ENCODE peak calls at places on chromosomes 1 and 21, in six cellular contexts. U is kidney, Z is psoas muscle, L is H1, P is K562, O is transverse colon. V is an unnamed sample.

GRCh38 chr1:158180741-158181576 is at the start of gene CD1D:
- DNase-seq in U (peak), Z (peak), L (peak), P (no peak), O (peak), V (no peak)

GRCh38 chr1:227950735-227951224 is 3.0 kb upstream of the WNT9A start:
- DNase-seq in U (no peak), Z (no peak), L (no peak), P (no peak), O (no peak), V (no peak)

GRCh38 chr1:207088731-207089626 is at the start of gene C4BPB:
- DNase-seq in U (no peak), Z (no peak), L (no peak), P (no peak), O (peak), V (peak)

GRCh38 chr1:48596036-48596435 is 124.0 kb upstream of the SPATA6 start:
- DNase-seq in U (no peak), Z (no peak), L (no peak), P (no peak), O (no peak), V (no peak)

GRCh38 chr1:3139451-3139852 is 70.4 kb downstream of the PRDM16 start:
- DNase-seq in U (no peak), Z (no peak), L (no peak), P (no peak), O (no peak), V (no peak)

GRCh38 chr1:25486602-25487001 is 55.9 kb downstream of the MACO1 start:
- DNase-seq in U (no peak), Z (no peak), L (no peak), P (no peak), O (no peak), V (no peak)

GRCh38 chr1:185565314-185565713 is 168.9 kb upstream of the HMCN1 start:
- DNase-seq in U (no peak), Z (no peak), L (no peak), P (no peak), O (no peak), V (no peak)

GRCh38 chr1:47761201-47761930 is 235.8 kb downstream of the TRABD2B start:
- DNase-seq in U (peak), Z (no peak), L (no peak), P (no peak), O (no peak), V (no peak)

GRCh38 chr1:240998024-240998423 is 359.0 kb downstream of the RGS7 start:
- DNase-seq in U (no peak), Z (no peak), L (no peak), P (no peak), O (no peak), V (no peak)

GRCh38 chr1:153565529-153566374 is at the start of gene S100A2:
- DNase-seq in U (peak), Z (peak), L (no peak), P (no peak), O (peak), V (no peak)

GRCh38 chr1:227234998-227235405 is 83.3 kb downstream of the CDC42BPA start:
- DNase-seq in U (no peak), Z (no peak), L (no peak), P (peak), O (no peak), V (peak)

GRCh38 chr1:236887081-236887480 is 92.0 kb downstream of the MTR start:
- DNase-seq in U (no peak), Z (no peak), L (no peak), P (no peak), O (no peak), V (no peak)

GRCh38 chr1:8439015-8439702 is 121.2 kb downstream of the SLC45A1 start:
- DNase-seq in U (peak), Z (peak), L (no peak), P (peak), O (peak), V (no peak)

GRCh38 chr1:226404063-226404903 is 3.6 kb downstream of the PARP1 start:
- DNase-seq in U (no peak), Z (no peak), L (no peak), P (no peak), O (no peak), V (no peak)

GRCh38 chr1:33872681-33873080 is 8.8 kb downstream of the HMGB4 start:
- DNase-seq in U (no peak), Z (no peak), L (no peak), P (no peak), O (no peak), V (no peak)

GRCh38 chr1:4851666-4852065 is 197.3 kb downstream of the AJAP1 start:
- DNase-seq in U (no peak), Z (no peak), L (no peak), P (no peak), O (no peak), V (no peak)

GRCh38 chr1:152111515-152111968 is 3.7 kb downstream of the TCHH start:
- DNase-seq in U (peak), Z (no peak), L (no peak), P (no peak), O (no peak), V (no peak)

GRCh38 chr1:205600085-205600484 is 31.7 kb downstream of the ELK4 start:
- DNase-seq in U (no peak), Z (no peak), L (no peak), P (no peak), O (no peak), V (peak)

GRCh38 chr21:45108808-45109800 is 34.7 kb downstream of the ADARB1 start:
- DNase-seq in U (no peak), Z (no peak), L (no peak), P (no peak), O (no peak), V (no peak)

GRCh38 chr1:47582891-47583608 is 145.2 kb downstream of the FOXD2 start:
- DNase-seq in U (no peak), Z (no peak), L (no peak), P (no peak), O (no peak), V (no peak)

GRCh38 chr1:11044086-11044848 is 2.8 kb downstream of the MASP2 start:
- DNase-seq in U (peak), Z (no peak), L (no peak), P (no peak), O (no peak), V (no peak)

GRCh38 chr21:27648560-27648959 is 681.7 kb upstream of the ADAMTS5 start:
- DNase-seq in U (no peak), Z (no peak), L (no peak), P (no peak), O (no peak), V (no peak)

GRCh38 chr1:155175281-155175926 is 1.8 kb downstream of the TRIM46 start:
- DNase-seq in U (peak), Z (no peak), L (no peak), P (no peak), O (peak), V (no peak)

GRCh38 chr21:37821791-37822450 is 94.3 kb downstream of the KCNJ6 start:
- DNase-seq in U (no peak), Z (no peak), L (no peak), P (no peak), O (no peak), V (no peak)

GRCh38 chr1:41933106-41933505 is 14.4 kb upstream of the HIVEP3 start:
- DNase-seq in U (no peak), Z (no peak), L (no peak), P (no peak), O (no peak), V (no peak)

GRCh38 chr21:38820471-38821239 is 14.9 kb downstream of the ETS2 start:
- DNase-seq in U (peak), Z (peak), L (no peak), P (no peak), O (peak), V (no peak)

GRCh38 chr21:42145569-42146250 is 73.2 kb upstream of the ABCG1 start:
- DNase-seq in U (peak), Z (no peak), L (peak), P (peak), O (peak), V (peak)

GRCh38 chr1:15236226-15237145 is 10.5 kb upstream of the FHAD1 start:
- DNase-seq in U (no peak), Z (no peak), L (no peak), P (peak), O (no peak), V (no peak)

GRCh38 chr1:168772428-168772827 is 43.4 kb upstream of the DPT start:
- DNase-seq in U (no peak), Z (no peak), L (no peak), P (no peak), O (no peak), V (no peak)

GRCh38 chr1:75855010-75855409 is 58.3 kb downstream of the MSH4 start:
- DNase-seq in U (no peak), Z (no peak), L (no peak), P (no peak), O (no peak), V (no peak)

GRCh38 chr1:30888391-30888790 is 20.2 kb downstream of the SDC3 start:
- DNase-seq in U (peak), Z (no peak), L (no peak), P (peak), O (peak), V (no peak)

GRCh38 chr1:41530411-41530810 is 45.9 kb upstream of the EDN2 start:
- DNase-seq in U (peak), Z (no peak), L (no peak), P (no peak), O (no peak), V (no peak)

GRCh38 chr21:34667761-34668160 is 1.0 kb upstream of the CLIC6 start:
- DNase-seq in U (no peak), Z (no peak), L (no peak), P (no peak), O (no peak), V (no peak)

GRCh38 chr1:244751271-244751895 is 84.1 kb upstream of the COX20 start:
- DNase-seq in U (no peak), Z (no peak), L (no peak), P (no peak), O (no peak), V (no peak)

GRCh38 chr1:9331016-9331415 is 38.3 kb downstream of the SPSB1 start:
- DNase-seq in U (no peak), Z (no peak), L (no peak), P (no peak), O (peak), V (no peak)

GRCh38 chr1:36095760-36096405 is 7.2 kb downstream of the ADPRS start:
- DNase-seq in U (peak), Z (no peak), L (no peak), P (no peak), O (no peak), V (no peak)

GRCh38 chr1:27863552-27863943 is 8.8 kb upstream of the THEMIS2 start:
- DNase-seq in U (peak), Z (no peak), L (no peak), P (no peak), O (no peak), V (no peak)

GRCh38 chr1:27862004-27862403 is 10.3 kb upstream of the THEMIS2 start:
- DNase-seq in U (peak), Z (no peak), L (no peak), P (no peak), O (no peak), V (no peak)

GRCh38 chr1:27861436-27861835 is 10.9 kb upstream of the THEMIS2 start:
- DNase-seq in U (no peak), Z (no peak), L (no peak), P (no peak), O (no peak), V (no peak)

GRCh38 chr1:27864264-27864895 is 8.0 kb upstream of the THEMIS2 start:
- DNase-seq in U (peak), Z (no peak), L (no peak), P (peak), O (no peak), V (peak)

GRCh38 chr1:27862671-27863551 is 9.4 kb upstream of the THEMIS2 start:
- DNase-seq in U (peak), Z (peak), L (no peak), P (no peak), O (peak), V (no peak)
- H3K27ac ChIP-seq in U (no peak), Z (peak), L (no peak), P (no peak), O (peak), V (no peak)

DNA sequence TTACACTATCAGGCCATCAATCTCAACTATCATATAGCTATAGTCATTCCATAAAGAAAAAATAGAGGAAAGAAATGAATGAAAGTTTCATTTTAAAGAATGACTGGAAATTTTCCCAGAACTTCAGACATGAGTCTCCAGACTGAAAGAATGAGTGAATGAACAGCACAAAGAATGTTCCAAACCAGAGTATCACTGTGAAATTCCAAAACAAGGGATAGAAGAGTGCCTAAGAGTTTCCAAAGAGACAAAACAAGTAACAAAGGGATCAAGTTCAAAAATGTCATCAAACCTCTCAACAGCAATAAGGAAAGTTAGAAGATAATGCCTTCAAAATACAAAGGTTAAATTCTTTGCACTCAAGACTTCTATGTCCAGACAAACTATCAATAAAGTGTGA is 114.9 kb downstream of the DENND1B start:
- DNase-seq in U (no peak), Z (no peak), L (no peak), P (no peak), O (no peak), V (no peak)
- H3K4me3 ChIP-seq in U (no peak), Z (no peak), L (no peak), P (no peak), O (no peak), V (no peak)

GRCh38 chr1:172931846-172932245 is 118.9 kb downstream of the TNFSF18 start:
- DNase-seq in U (no peak), Z (no peak), L (no peak), P (no peak), O (no peak), V (no peak)

GRCh38 chr1:172931340-172931739 is 119.4 kb downstream of the TNFSF18 start:
- DNase-seq in U (no peak), Z (no peak), L (no peak), P (no peak), O (no peak), V (no peak)

GRCh38 chr1:172930142-172930541 is 120.6 kb downstream of the TNFSF18 start:
- DNase-seq in U (no peak), Z (no peak), L (no peak), P (no peak), O (no peak), V (no peak)

GRCh38 chr1:172928412-172928811 is 122.3 kb downstream of the TNFSF18 start:
- DNase-seq in U (no peak), Z (no peak), L (no peak), P (no peak), O (no peak), V (no peak)

DNA sequence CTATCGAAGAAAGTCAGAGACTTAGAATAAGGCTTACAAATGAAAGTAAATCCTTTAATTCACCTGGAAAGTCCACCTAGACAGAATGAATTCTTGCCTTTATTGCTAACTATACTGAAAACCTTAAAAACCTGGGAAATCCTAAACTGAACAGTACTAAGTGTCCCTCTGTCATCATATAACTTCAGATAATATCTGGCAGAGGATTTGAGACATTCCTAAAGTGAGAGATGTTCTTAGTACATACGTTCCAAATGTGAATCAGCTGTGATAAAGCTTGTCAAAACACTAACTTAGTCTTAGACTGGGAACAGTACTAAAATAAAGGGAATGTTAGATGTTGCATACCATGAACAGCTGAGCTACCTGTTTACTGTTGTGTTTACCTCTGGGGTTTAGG is 121.7 kb downstream of the TNFSF18 start:
- DNase-seq in U (no peak), Z (no peak), L (no peak), P (no peak), O (no peak), V (no peak)
- H3K27ac ChIP-seq in U (no peak), Z (no peak), L (no peak), P (no peak), O (no peak), V (no peak)

DNA sequence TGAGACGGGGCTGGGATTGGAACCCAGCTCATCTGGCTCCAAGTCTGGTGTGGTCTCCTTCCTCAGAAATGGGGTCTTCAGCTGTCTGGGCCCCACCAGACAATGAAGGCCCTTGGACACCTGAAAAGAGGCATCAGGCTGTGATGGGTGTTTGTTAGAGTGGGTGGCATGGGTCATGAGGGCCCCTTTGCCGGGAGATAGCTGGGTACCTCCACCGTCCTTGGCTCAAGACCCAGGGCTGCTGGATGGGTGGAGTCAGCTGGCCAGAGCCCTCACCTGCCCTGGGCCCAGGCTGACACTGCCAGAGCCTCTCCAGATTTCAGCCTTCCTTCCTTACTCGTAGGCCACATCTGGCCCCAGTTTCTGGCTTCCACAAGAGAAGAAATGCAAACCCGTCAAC is 13.4 kb upstream of the TTC22 start:
- DNase-seq in U (no peak), Z (no peak), L (no peak), P (no peak), O (no peak), V (no peak)
- H3K4me3 ChIP-seq in U (no peak), Z (no peak), L (no peak), P (no peak), O (no peak), V (no peak)

DNA sequence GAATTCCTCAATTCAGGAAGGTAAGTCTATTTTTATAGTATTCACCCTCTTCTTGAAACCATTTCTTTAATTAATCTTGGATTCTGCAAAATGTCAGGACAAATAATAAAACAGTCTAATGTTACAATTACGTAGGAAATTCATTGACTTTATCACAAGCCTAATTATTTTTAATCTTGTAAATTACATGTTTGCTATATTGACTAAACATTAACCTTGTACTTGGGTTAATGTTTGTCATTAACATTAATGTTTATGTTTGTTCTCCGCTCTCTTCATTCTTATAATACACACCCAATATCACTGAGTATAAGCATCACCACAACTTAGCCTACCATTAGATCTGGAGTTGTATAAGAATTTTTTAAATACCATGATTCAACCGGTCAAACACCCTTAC is 2.8 kb downstream of the GCLM start:
- DNase-seq in U (no peak), Z (no peak), L (no peak), P (no peak), O (no peak), V (no peak)
- H3K27ac ChIP-seq in U (no peak), Z (no peak), L (no peak), P (no peak), O (no peak), V (no peak)